ENCODE peak calls at places on chromosomes 6 and 20, in eight cellular contexts. W, C, K, J, X, V, L and T are unnamed samples.

GRCh38 chr6:94548211-94548610 is 1029.1 kb upstream of the MANEA start:
- DNase-seq in W (no peak), C (no peak), K (no peak), J (no peak), X (no peak), V (no peak), L (no peak), T (no peak)

GRCh38 chr6:167474725-167475124 is 149.8 kb downstream of the TTLL2 start:
- DNase-seq in W (no peak), C (no peak), K (no peak), J (no peak), X (no peak), V (no peak), L (no peak), T (no peak)

GRCh38 chr6:106125925-106126435 is 39.8 kb downstream of the PRDM1 start:
- DNase-seq in W (no peak), C (no peak), K (no peak), J (no peak), X (no peak), V (peak; percentile 52), L (peak; percentile 62), T (no peak)

GRCh38 chr20:37539956-37540455 is 12.3 kb upstream of the BLCAP start:
- DNase-seq in W (no peak), C (no peak), K (no peak), J (no peak), X (no peak), V (peak; percentile 38), L (no peak), T (no peak)

GRCh38 chr20:5504061-5504739 is 187.4 kb upstream of the PROKR2 start:
- DNase-seq in W (no peak), C (no peak), K (peak; percentile 85), J (peak; percentile 40), X (no peak), V (peak; percentile 18), L (no peak), T (no peak)

GRCh38 chr6:111536888-111537287 is 53.9 kb upstream of the REV3L start:
- DNase-seq in W (no peak), C (no peak), K (no peak), J (no peak), X (no peak), V (peak; percentile 29), L (no peak), T (no peak)

GRCh38 chr6:136593748-136594490 is 43.7 kb upstream of the MAP7 start:
- DNase-seq in W (no peak), C (peak; percentile 100), K (no peak), J (peak; percentile 19), X (no peak), V (peak; percentile 42), L (peak; percentile 94), T (peak; percentile 16)

GRCh38 chr20:58071991-58072390 is 156.5 kb downstream of the ANKRD60 start:
- DNase-seq in W (no peak), C (no peak), K (no peak), J (no peak), X (peak; percentile 16), V (no peak), L (no peak), T (no peak)

GRCh38 chr6:33697845-33698244 is 13.7 kb downstream of the UQCC2 start:
- DNase-seq in W (no peak), C (no peak), K (no peak), J (no peak), X (no peak), V (no peak), L (no peak), T (no peak)

GRCh38 chr6:137407816-137408215 is 86.4 kb downstream of the OLIG3 start:
- DNase-seq in W (no peak), C (no peak), K (no peak), J (no peak), X (no peak), V (no peak), L (no peak), T (no peak)

GRCh38 chr20:8534368-8534767 is 402.3 kb downstream of the PLCB1 start:
- DNase-seq in W (no peak), C (no peak), K (no peak), J (no peak), X (no peak), V (no peak), L (no peak), T (no peak)

GRCh38 chr20:10634683-10635411 is 39.0 kb downstream of the JAG1 start:
- DNase-seq in W (no peak), C (peak; percentile 92), K (no peak), J (no peak), X (no peak), V (no peak), L (no peak), T (no peak)

DNA sequence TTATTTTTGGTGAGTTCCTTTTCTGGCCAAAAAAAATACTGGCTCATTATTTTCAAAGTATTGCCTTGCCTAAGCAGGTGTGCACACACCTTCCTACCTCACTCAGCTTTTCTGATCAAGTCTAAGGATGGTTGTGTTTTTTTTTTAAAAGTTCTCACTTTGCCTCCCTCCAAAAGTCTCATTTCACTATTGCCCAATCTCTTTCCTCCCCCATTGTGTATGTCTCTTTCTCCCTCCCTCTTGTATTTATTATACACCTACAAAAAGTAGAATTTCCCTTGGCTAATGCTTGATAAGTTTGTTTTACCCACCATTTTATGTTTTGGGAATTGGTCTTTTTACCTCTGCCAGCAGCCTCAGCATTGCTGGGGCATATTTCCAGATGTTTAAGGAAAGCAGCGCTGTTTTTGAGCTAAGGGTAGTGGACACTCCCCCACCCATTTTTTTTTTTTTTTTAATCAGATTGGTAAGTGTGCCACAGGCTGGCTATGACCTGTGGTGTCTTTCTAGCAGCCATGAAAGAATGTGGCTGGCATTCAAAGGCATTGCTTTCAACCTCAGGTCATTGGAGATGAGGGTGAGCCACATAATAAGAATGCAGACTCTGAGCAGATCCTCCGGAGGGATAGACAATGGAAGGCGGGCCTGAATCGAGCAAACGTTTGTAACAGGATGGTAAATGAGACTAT is 668.6 kb downstream of the UTRN start:
- DNase-seq in W (no peak), C (peak; percentile 62), K (no peak), J (no peak), X (no peak), V (no peak), L (no peak), T (peak; percentile 45)
- TF ChIP-seq RAD21 in W (no peak), C (no peak), K (no peak), J (no peak), X (no peak), V (no peak), L (no peak), T (no peak)

DNA sequence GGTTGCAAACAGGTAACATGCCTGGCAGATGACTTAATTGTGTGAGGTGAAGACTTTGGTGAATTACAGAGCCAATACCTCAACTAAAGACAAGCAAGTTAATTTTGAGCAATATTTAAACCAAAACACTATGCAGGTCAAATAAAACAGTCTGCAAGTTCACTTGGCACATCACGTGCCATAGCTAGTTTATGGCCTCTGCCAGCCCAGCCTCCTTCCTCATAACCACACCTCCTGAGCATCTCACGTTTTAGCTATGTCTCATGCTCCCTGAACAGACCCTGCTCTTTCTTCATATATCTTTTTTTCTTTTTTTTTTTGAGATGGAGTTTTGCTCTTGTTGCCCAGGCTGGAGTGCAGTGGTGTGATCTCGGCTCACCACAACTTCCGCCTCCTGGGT is 4.5 kb upstream of the CNBD2 start:
- DNase-seq in W (no peak), C (no peak), K (no peak), J (no peak), X (no peak), V (no peak), L (no peak), T (no peak)
- TF ChIP-seq RAD21 in W (no peak), C (no peak), K (no peak), J (no peak), X (no peak), V (no peak), L (no peak), T (no peak)

GRCh38 chr6:127058027-127058426 is 60.4 kb upstream of the RSPO3 start:
- DNase-seq in W (no peak), C (peak; percentile 48), K (no peak), J (no peak), X (no peak), V (no peak), L (no peak), T (no peak)
- TF ChIP-seq RAD21 in W (no peak), C (no peak), K (no peak), J (no peak), X (no peak), V (no peak), L (no peak), T (no peak)

GRCh38 chr6:13454286-13455221 is 32.8 kb downstream of the GFOD1 start:
- DNase-seq in W (no peak), C (peak; percentile 85), K (peak; percentile 42), J (no peak), X (no peak), V (peak; percentile 38), L (peak; percentile 56), T (no peak)
- TF ChIP-seq RAD21 in W (no peak), C (no peak), K (peak; percentile 63), J (no peak), X (no peak), V (peak; percentile 72), L (peak; percentile 64), T (peak; percentile 51)

GRCh38 chr6:87116922-87117321 is 22.0 kb upstream of the CGA start:
- DNase-seq in W (no peak), C (no peak), K (no peak), J (no peak), X (no peak), V (no peak), L (no peak), T (no peak)

GRCh38 chr6:87110639-87111038 is 15.7 kb upstream of the CGA start:
- DNase-seq in W (no peak), C (no peak), K (no peak), J (no peak), X (no peak), V (no peak), L (no peak), T (no peak)

GRCh38 chr6:87118054-87118453 is 23.1 kb upstream of the CGA start:
- DNase-seq in W (no peak), C (peak; percentile 33), K (no peak), J (peak; percentile 5), X (no peak), V (no peak), L (no peak), T (peak; percentile 6)

GRCh38 chr6:87115402-87116135 is 20.7 kb upstream of the CGA start:
- DNase-seq in W (no peak), C (no peak), K (peak; percentile 35), J (no peak), X (no peak), V (no peak), L (no peak), T (no peak)
- TF ChIP-seq RAD21 in W (no peak), C (no peak), K (no peak), J (no peak), X (no peak), V (no peak), L (no peak), T (no peak)

DNA sequence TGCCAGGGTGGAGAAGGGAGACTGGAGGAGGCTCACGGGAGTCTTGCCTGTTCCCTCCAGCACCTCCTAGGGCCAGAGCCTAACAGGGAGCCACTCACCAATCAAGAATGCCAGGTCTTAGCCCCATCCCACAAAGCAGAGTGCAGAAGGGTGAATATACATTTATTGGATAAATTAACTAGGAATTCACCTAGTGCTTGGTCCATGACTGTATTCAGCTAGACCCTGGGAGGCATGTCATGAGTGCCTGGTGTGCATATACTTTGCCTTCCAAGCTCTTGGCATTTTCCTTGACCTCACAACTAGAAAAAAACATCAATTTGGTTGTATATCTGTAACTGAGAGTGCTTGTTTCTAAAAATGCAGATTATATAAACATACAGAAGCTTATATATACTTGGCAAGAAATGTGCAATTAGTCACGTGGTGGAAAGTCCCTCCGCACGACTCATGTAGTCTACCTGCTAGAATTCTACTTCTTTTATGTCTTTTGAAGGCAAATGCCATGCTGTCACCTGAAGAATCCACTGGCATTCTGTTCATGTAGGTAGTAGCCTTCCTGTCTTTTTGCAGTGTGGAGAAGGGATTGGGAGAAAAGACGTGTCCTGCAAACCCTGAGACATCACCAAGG is 991.0 kb downstream of the KIF16B start:
- DNase-seq in W (no peak), C (peak; percentile 57), K (no peak), J (no peak), X (no peak), V (no peak), L (no peak), T (no peak)
- TF ChIP-seq RAD21 in W (no peak), C (no peak), K (no peak), J (no peak), X (no peak), V (no peak), L (no peak), T (no peak)